ENCODE peak calls at places on chromosomes 12 and 14, in nine cellular contexts. E is PC-3, T is heart left ventricle, U is pancreas, A is colonic mucosa, P is fibroblast of lung, Z is keratinocyte, Q is stomach, X is ovary. F is an unnamed sample.

GRCh38 chr14:29321646-29322045 is 555.1 kb downstream of the FOXG1 start:
- DNase-seq in U (no peak), E (no peak), T (no peak), A (no peak), X (no peak), P (peak; percentile 29), Z (no peak), Q (no peak), F (peak; percentile 58)

GRCh38 chr12:89707623-89707991 is 1.0 kb downstream of the ATP2B1 start:
- DNase-seq in A (peak; percentile 35), T (peak; percentile 24), E (no peak), P (no peak), Q (no peak), U (peak; percentile 70), Z (no peak), X (no peak), F (peak; percentile 59)

GRCh38 chr12:54723653-54724256 is 75.6 kb upstream of the DCD start:
- DNase-seq in Z (no peak), A (no peak), T (no peak), Q (no peak), X (no peak), P (peak; percentile 17), U (no peak), E (peak; percentile 61), F (peak; percentile 40)

GRCh38 chr12:75908961-75909699 is 122.4 kb downstream of the PHLDA1 start:
- DNase-seq in T (peak; percentile 80), U (peak; percentile 63), Z (no peak), P (peak; percentile 87), Q (peak; percentile 85), X (peak; percentile 64), E (peak; percentile 41), A (peak; percentile 52), F (no peak)

GRCh38 chr14:36671149-36671548 is 9.5 kb downstream of the PAX9 start:
- DNase-seq in A (no peak), T (no peak), E (no peak), P (no peak), U (no peak), X (no peak), Z (no peak), Q (no peak), F (no peak)

GRCh38 chr14:71388862-71389261 is 481.6 kb downstream of the PCNX1 start:
- DNase-seq in Z (no peak), X (no peak), U (no peak), E (peak; percentile 61), P (no peak), Q (no peak), A (no peak), T (no peak), F (no peak)

GRCh38 chr14:71536015-71536535 is 396.2 kb upstream of the RGS6 start:
- DNase-seq in Q (no peak), A (no peak), T (no peak), Z (no peak), P (no peak), E (no peak), U (no peak), X (no peak), F (no peak)

GRCh38 chr12:12474931-12475485 is 87.7 kb downstream of the DUSP16 start:
- DNase-seq in X (no peak), E (no peak), P (no peak), T (peak; percentile 23), Z (no peak), U (no peak), A (no peak), Q (no peak), F (peak; percentile 23)

GRCh38 chr12:94263011-94263786 is 114.8 kb downstream of the PLXNC1 start:
- DNase-seq in U (no peak), Q (no peak), A (no peak), T (no peak), Z (no peak), E (no peak), P (no peak), X (peak; percentile 33), F (no peak)

GRCh38 chr12:60120199-60120598 is 524.4 kb downstream of the SLC16A7 start:
- DNase-seq in T (no peak), P (no peak), U (no peak), A (no peak), Z (no peak), Q (no peak), E (no peak), X (no peak), F (no peak)

GRCh38 chr12:129614221-129614885 is 289.5 kb downstream of the TMEM132D start:
- DNase-seq in A (no peak), X (no peak), Z (no peak), T (no peak), Q (no peak), P (no peak), E (no peak), U (no peak), F (no peak)

GRCh38 chr12:45989857-45990467 is 412 bp downstream of the SCAF11 start:
- DNase-seq in A (peak; percentile 81), P (peak; percentile 54), U (peak; percentile 86), X (peak; percentile 64), Q (peak; percentile 51), T (peak; percentile 80), E (peak; percentile 34), Z (no peak), F (no peak)

GRCh38 chr12:83664650-83665049 is 977.9 kb downstream of the TMTC2 start:
- DNase-seq in Z (no peak), Q (no peak), P (no peak), U (no peak), A (no peak), E (no peak), T (no peak), X (no peak), F (no peak)

GRCh38 chr14:93116676-93117200 is 1.0 kb upstream of the ITPK1 start:
- DNase-seq in P (no peak), Z (no peak), U (no peak), E (no peak), Q (no peak), A (no peak), T (no peak), X (no peak), F (no peak)

GRCh38 chr12:74537126-74537706 is 419 bp upstream of the ATXN7L3B start:
- DNase-seq in E (peak; percentile 75), A (no peak), P (peak; percentile 77), U (no peak), T (no peak), Z (no peak), X (no peak), Q (no peak), F (peak; percentile 71)

GRCh38 chr12:4829793-4830162 is 79.9 kb upstream of the KCNA1 start:
- DNase-seq in Q (no peak), P (no peak), A (no peak), Z (no peak), X (no peak), T (no peak), E (no peak), U (no peak), F (no peak)

GRCh38 chr14:41605550-41606248 is 977 bp upstream of the LRFN5 start:
- DNase-seq in T (no peak), X (no peak), Q (no peak), E (no peak), U (no peak), P (peak; percentile 61), A (peak; percentile 17), Z (no peak), F (peak; percentile 69)

GRCh38 chr12:89468648-89469326 is 55.8 kb downstream of the GALNT4 start:
- DNase-seq in P (no peak), U (no peak), Q (no peak), X (no peak), T (no peak), Z (no peak), A (no peak), E (no peak), F (no peak)

GRCh38 chr14:70156602-70157001 is 32.1 kb downstream of the SLC8A3 start:
- DNase-seq in E (no peak), Z (no peak), A (no peak), P (no peak), U (no peak), T (no peak), Q (no peak), X (no peak), F (no peak)

GRCh38 chr12:93618891-93619410 is 46.5 kb downstream of the SOCS2 start:
- DNase-seq in T (no peak), U (no peak), P (no peak), A (no peak), Z (no peak), Q (no peak), X (no peak), E (no peak), F (no peak)

GRCh38 chr12:57216014-57216891 is at the start of gene NXPH4:
- DNase-seq in A (peak; percentile 47), Z (no peak), X (no peak), T (peak; percentile 72), E (peak; percentile 40), Q (peak; percentile 47), P (no peak), U (no peak), F (peak; percentile 45)

GRCh38 chr12:66352197-66352596 is 49.9 kb downstream of the HELB start:
- DNase-seq in A (peak; percentile 19), Q (no peak), T (no peak), P (peak; percentile 9), E (peak; percentile 54), U (no peak), Z (no peak), X (no peak), F (peak; percentile 23)

GRCh38 chr14:85190251-85190650 is 339.7 kb upstream of the FLRT2 start:
- DNase-seq in U (no peak), P (no peak), T (no peak), A (no peak), Q (no peak), E (no peak), X (no peak), Z (no peak), F (no peak)
- H3K4me1 ChIP-seq in U (no peaks in the 10 kb centered on the region), P (no peaks in the 10 kb centered on the region), T (no peaks in the 10 kb centered on the region), A (no peaks in the 10 kb centered on the region), Q (no peaks in the 10 kb centered on the region), E (no peaks in the 10 kb centered on the region), X (no peaks in the 10 kb centered on the region), Z (peaks cover 14% of the 10 kb centered on the region), F (no peaks in the 10 kb centered on the region)

DNA sequence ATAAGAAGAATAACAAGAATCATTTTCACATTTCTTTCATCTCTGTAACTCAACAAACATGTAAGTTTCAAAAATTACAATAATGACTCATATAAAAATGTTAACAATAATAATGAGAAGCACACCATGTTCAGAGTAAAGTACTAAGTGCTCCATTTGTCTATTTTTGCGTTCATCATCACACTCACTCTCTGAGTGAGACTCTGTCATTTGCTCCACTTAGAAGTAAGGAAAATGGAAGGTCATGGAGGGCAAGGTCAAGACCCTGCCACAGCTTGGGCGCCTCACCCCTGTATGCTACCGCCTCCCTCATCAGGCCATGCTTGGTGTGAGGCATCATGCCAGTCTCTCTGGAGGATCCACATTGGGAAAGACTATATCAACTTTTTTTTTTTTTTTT is 129.9 kb downstream of the TMEM30B start:
- DNase-seq in T (no peak), A (no peak), U (no peak), X (no peak), Z (no peak), P (peak; percentile 66), E (no peak), Q (no peak), F (no peak)
- H3K4me1 ChIP-seq in T (no peaks in the 10 kb centered on the region), A (no peaks in the 10 kb centered on the region), U (no peaks in the 10 kb centered on the region), X (no peaks in the 10 kb centered on the region), Z (peaks cover 41% of the 10 kb centered on the region), P (peaks cover 22% of the 10 kb centered on the region), E (peaks cover 23% of the 10 kb centered on the region), Q (no peaks in the 10 kb centered on the region), F (peaks cover 8% of the 10 kb centered on the region)

GRCh38 chr14:99213603-99214002 is 58.4 kb downstream of the BCL11B start:
- DNase-seq in Q (no peak), U (peak; percentile 48), T (no peak), X (no peak), P (no peak), E (no peak), A (no peak), Z (no peak), F (no peak)
- H3K4me1 ChIP-seq in Q (no peaks in the 10 kb centered on the region), U (no peaks in the 10 kb centered on the region), T (no peaks in the 10 kb centered on the region), X (peaks cover 2% of the 10 kb centered on the region), P (no peaks in the 10 kb centered on the region), E (no peaks in the 10 kb centered on the region), A (no peaks in the 10 kb centered on the region), Z (peaks cover 75% of the 10 kb centered on the region), F (no peaks in the 10 kb centered on the region)

GRCh38 chr14:104512771-104513640 is 66.6 kb upstream of the C14orf180 start:
- DNase-seq in E (no peak), U (no peak), X (no peak), Z (no peak), A (no peak), Q (no peak), T (no peak), P (no peak), F (no peak)
- H3K4me1 ChIP-seq in E (no peaks in the 10 kb centered on the region), U (no peaks in the 10 kb centered on the region), X (no peaks in the 10 kb centered on the region), Z (no peaks in the 10 kb centered on the region), A (no peaks in the 10 kb centered on the region), Q (no peaks in the 10 kb centered on the region), T (no peaks in the 10 kb centered on the region), P (no peaks in the 10 kb centered on the region), F (no peaks in the 10 kb centered on the region)